ENCODE peak calls at places on chromosomes 7 and 10, in seven cellular contexts. B is astrocyte, E is neural progenitor cell, L is heart right ventricle, C is mammary epithelial cell, Z is fibroblast of lung, W is body of pancreas. S is an unnamed sample.

GRCh38 chr7:32928785-32929184 is 28.5 kb upstream of the FKBP9 start:
- DNase-seq in B (no peak), E (no peak), L (no peak), C (no peak), Z (no peak), W (no peak), S (no peak)

GRCh38 chr7:10802526-10802925 is 171.1 kb upstream of the PHF14 start:
- DNase-seq in B (peak), E (no peak), L (no peak), C (peak), Z (peak), W (no peak), S (peak)

GRCh38 chr10:128130051-128130450 is 3.8 kb upstream of the MKI67 start:
- DNase-seq in B (peak), E (no peak), L (no peak), C (peak), Z (peak), W (no peak), S (peak)

GRCh38 chr7:100583132-100584045 is 2.5 kb downstream of the LRCH4 start:
- DNase-seq in B (no peak), E (no peak), L (peak), C (no peak), Z (peak), W (no peak), S (no peak)

GRCh38 chr7:48251766-48252165 is 80.5 kb downstream of the ABCA13 start:
- DNase-seq in B (peak), E (no peak), L (no peak), C (peak), Z (peak), W (no peak), S (peak)

GRCh38 chr10:62384057-62384446 is 9.9 kb downstream of the ZNF365 start:
- DNase-seq in B (peak), E (no peak), L (no peak), C (peak), Z (peak), W (no peak), S (peak)

GRCh38 chr10:15189133-15189881 is 20.8 kb upstream of the NMT2 start:
- DNase-seq in B (no peak), E (no peak), L (no peak), C (no peak), Z (no peak), W (no peak), S (no peak)

GRCh38 chr10:118304521-118304920 is 37.6 kb downstream of the FAM204A start:
- DNase-seq in B (no peak), E (no peak), L (no peak), C (no peak), Z (no peak), W (no peak), S (peak)

GRCh38 chr7:70380315-70381027 is 751.5 kb upstream of the GALNT17 start:
- DNase-seq in B (peak), E (no peak), L (peak), C (no peak), Z (peak), W (no peak), S (no peak)

GRCh38 chr7:114243646-114244045 is 171.0 kb upstream of the FOXP2 start:
- DNase-seq in B (peak), E (no peak), L (no peak), C (no peak), Z (peak), W (no peak), S (no peak)

GRCh38 chr7:17298840-17299476 is 506 bp downstream of the AHR start:
- DNase-seq in B (no peak), E (peak), L (peak), C (peak), Z (peak), W (peak), S (peak)

GRCh38 chr10:89633484-89633883 is 11.6 kb downstream of the PANK1 start:
- DNase-seq in B (peak), E (no peak), L (no peak), C (peak), Z (peak), W (no peak), S (peak)

GRCh38 chr7:129719980-129720732 is 108.6 kb downstream of the NRF1 start:
- DNase-seq in B (no peak), E (no peak), L (no peak), C (no peak), Z (no peak), W (no peak), S (no peak)

GRCh38 chr7:78345979-78346378 is 547.4 kb downstream of the PHTF2 start:
- DNase-seq in B (no peak), E (no peak), L (no peak), C (no peak), Z (no peak), W (peak), S (no peak)

GRCh38 chr10:90779573-90779972 is 78.3 kb downstream of the HTR7 start:
- DNase-seq in B (peak), E (peak), L (no peak), C (peak), Z (peak), W (no peak), S (no peak)

GRCh38 chr7:105602325-105603305 is 21.3 kb upstream of the EFCAB10 start:
- DNase-seq in B (peak), E (no peak), L (no peak), C (no peak), Z (peak), W (no peak), S (no peak)

GRCh38 chr10:110918633-110919348 is at the start of gene BBIP1:
- DNase-seq in B (peak), E (no peak), L (peak), C (peak), Z (peak), W (no peak), S (peak)

GRCh38 chr10:112446855-112447691 is at the start of the genes VTI1A and ZDHHC6:
- DNase-seq in B (peak), E (peak), L (peak), C (peak), Z (peak), W (peak), S (peak)

GRCh38 chr10:112448903-112449302 is 1.9 kb downstream of the VTI1A start:
- DNase-seq in B (no peak), E (no peak), L (no peak), C (no peak), Z (no peak), W (no peak), S (no peak)

GRCh38 chr10:112442063-112442462 is 4.7 kb downstream of the ZDHHC6 start:
- DNase-seq in B (no peak), E (no peak), L (no peak), C (no peak), Z (no peak), W (no peak), S (no peak)

GRCh38 chr10:112441520-112441919 is 5.2 kb downstream of the ZDHHC6 start:
- DNase-seq in B (no peak), E (no peak), L (no peak), C (no peak), Z (no peak), W (no peak), S (no peak)

GRCh38 chr10:112446055-112446854 is 459 bp downstream of the ZDHHC6 start:
- DNase-seq in B (peak), E (no peak), L (peak), C (peak), Z (peak), W (no peak), S (no peak)
- H3K27ac ChIP-seq in B (peak), E (no peak), L (peak), C (peak), Z (peak), W (peak), S (peak)

GRCh38 chr10:86178401-86179142 is 188.0 kb downstream of the GRID1 start:
- DNase-seq in B (no peak), E (peak), L (no peak), C (no peak), Z (no peak), W (no peak), S (no peak)
- TF ChIP-seq CTCF in B (peak), E (peak), L (no peak), C (no peak), Z (no peak), W (no peak), S (peak)

GRCh38 chr10:13528138-13528874 is 508 bp downstream of the BEND7 start:
- DNase-seq in B (no peak), E (peak), L (peak), C (no peak), Z (no peak), W (peak), S (no peak)

GRCh38 chr10:13526952-13527863 is 1.6 kb downstream of the BEND7 start:
- DNase-seq in B (peak), E (peak), L (no peak), C (peak), Z (peak), W (no peak), S (peak)

GRCh38 chr10:13529714-13529973 is 830 bp upstream of the BEND7 start:
- DNase-seq in B (no peak), E (no peak), L (no peak), C (no peak), Z (no peak), W (no peak), S (no peak)

GRCh38 chr10:13528875-13529713 is at the start of gene BEND7:
- DNase-seq in B (peak), E (peak), L (peak), C (no peak), Z (peak), W (peak), S (no peak)

DNA sequence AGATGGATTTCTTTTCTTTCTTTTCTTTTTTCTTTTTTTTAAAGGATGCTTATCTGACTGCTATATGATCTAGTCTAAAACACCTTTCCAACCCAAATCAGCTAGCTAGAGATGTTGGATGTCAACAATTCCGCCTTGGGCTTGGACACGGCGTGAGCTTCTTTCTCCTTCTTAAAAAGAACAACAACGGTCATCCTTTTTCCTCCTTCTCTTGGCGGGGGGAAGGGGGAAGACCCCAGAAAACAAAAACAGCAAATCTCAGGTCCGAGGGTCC is 1.0 kb downstream of the BEND7 start:
- DNase-seq in B (no peak), E (no peak), L (no peak), C (peak), Z (no peak), W (no peak), S (no peak)
- H3K27ac ChIP-seq in B (no peak), E (no peak), L (peak), C (no peak), Z (no peak), W (peak), S (no peak)

DNA sequence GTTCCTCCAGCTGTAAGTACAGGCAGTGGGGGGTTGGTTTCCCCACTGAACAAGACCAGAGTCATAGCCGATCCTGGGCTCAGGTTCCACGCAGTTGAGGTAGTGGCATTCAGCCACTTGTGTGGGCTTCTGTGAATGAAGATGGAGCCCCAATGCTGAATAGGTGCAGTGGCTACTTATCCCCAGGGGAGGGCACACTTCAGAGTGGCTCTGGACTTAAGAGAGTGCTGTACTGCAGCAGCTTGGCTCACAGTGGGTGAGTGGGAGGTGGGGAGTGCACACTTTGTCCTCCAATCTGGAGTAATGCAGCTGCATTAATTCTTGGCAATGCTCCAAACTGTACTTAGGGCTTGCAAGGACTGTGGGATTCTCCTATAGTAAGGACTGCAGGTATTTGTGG is 81.9 kb downstream of the BUB3 start:
- DNase-seq in B (no peak), E (peak), L (no peak), C (no peak), Z (peak), W (no peak), S (no peak)
- TF ChIP-seq CTCF in B (no peak), E (peak), L (no peak), C (peak), Z (no peak), W (no peak), S (no peak)

GRCh38 chr10:59867590-59867989 is 38.8 kb downstream of the CCDC6 start:
- DNase-seq in B (no peak), E (no peak), L (no peak), C (no peak), Z (no peak), W (no peak), S (no peak)

GRCh38 chr10:59859570-59859969 is 46.8 kb downstream of the CCDC6 start:
- DNase-seq in B (no peak), E (no peak), L (no peak), C (no peak), Z (no peak), W (no peak), S (no peak)

GRCh38 chr10:59865101-59865500 is 41.3 kb downstream of the CCDC6 start:
- DNase-seq in B (no peak), E (peak), L (no peak), C (peak), Z (peak), W (peak), S (peak)

GRCh38 chr10:59868974-59869940 is 37.1 kb downstream of the CCDC6 start:
- DNase-seq in B (no peak), E (no peak), L (no peak), C (no peak), Z (no peak), W (no peak), S (no peak)

GRCh38 chr10:59864141-59864962 is 42.0 kb downstream of the CCDC6 start:
- DNase-seq in B (no peak), E (no peak), L (no peak), C (no peak), Z (no peak), W (no peak), S (no peak)
- H3K27ac ChIP-seq in B (no peak), E (no peak), L (peak), C (peak), Z (no peak), W (peak), S (no peak)